ENCODE peak calls at places on chromosomes 6 and 20, in six cellular contexts. B is left cardiac atrium; K is upper lobe of left lung; T is Panc1; C is esophagus mucosa; E is stimulated activated naive CD8-positive, alpha-beta T cell treated with anti-CD3 and anti-CD28 coated beads, Interleukin-15, Interleukin-2, amounts not matched to agents 100 U/mL and 50 U/mL, for 24 hours. N is an unnamed sample.

GRCh38 chr20:10970109-10970508 is 296.3 kb upstream of the JAG1 start:
- ATAC-seq in C (peak), B (no peak), E (no peak), K (no peak), T (no peak), N (no peak)

GRCh38 chr6:15843764-15844163 is 180.9 kb upstream of the DTNBP1 start:
- ATAC-seq in T (no peak), B (no peak), C (no peak), E (no peak), K (no peak), N (no peak)

GRCh38 chr6:5475779-5476178 is 214.5 kb downstream of the FARS2 start:
- ATAC-seq in B (no peak), C (no peak), E (no peak), T (no peak), K (no peak), N (no peak)

GRCh38 chr6:135887069-135887468 is 35.6 kb downstream of the PDE7B start:
- ATAC-seq in E (no peak), B (no peak), K (no peak), T (no peak), C (no peak), N (no peak)

GRCh38 chr6:38728203-38728602 is 13.1 kb downstream of the DNAH8 start:
- ATAC-seq in T (no peak), B (no peak), C (no peak), K (no peak), E (no peak), N (no peak)

GRCh38 chr20:53291548-53291947 is 302.1 kb downstream of the ZNF217 start:
- ATAC-seq in K (no peak), C (no peak), T (no peak), B (no peak), E (no peak), N (no peak)

GRCh38 chr6:47076422-47077344 is 34.6 kb upstream of the ADGRF1 start:
- ATAC-seq in B (peak), C (no peak), T (no peak), K (peak), E (no peak), N (no peak)

GRCh38 chr6:29828471-29828797 is 809 bp downstream of the HLA-G start:
- ATAC-seq in C (no peak), K (no peak), B (peak), E (no peak), T (no peak), N (no peak)

GRCh38 chr6:136962661-136963060 is 40.6 kb downstream of the SLC35D3 start:
- ATAC-seq in E (no peak), C (no peak), B (peak), T (no peak), K (no peak), N (no peak)

GRCh38 chr6:166775180-166775922 is 148.3 kb upstream of the RPS6KA2 start:
- ATAC-seq in E (peak), C (peak), K (peak), B (peak), T (peak), N (peak)

GRCh38 chr6:96899019-96899418 is 1.3 kb upstream of the NDUFAF4 start:
- ATAC-seq in T (no peak), B (peak), K (no peak), E (no peak), C (no peak), N (no peak)

GRCh38 chr6:13513606-13514502 is 26.5 kb upstream of the GFOD1 start:
- ATAC-seq in E (no peak), T (no peak), K (no peak), C (peak), B (no peak), N (no peak)

GRCh38 chr6:34760108-34760507 is 2.8 kb downstream of the SNRPC start:
- ATAC-seq in B (no peak), T (no peak), C (no peak), E (no peak), K (no peak), N (no peak)

GRCh38 chr6:55964136-55964535 is 88.7 kb upstream of the BMP5 start:
- ATAC-seq in K (no peak), E (no peak), C (no peak), T (no peak), B (no peak), N (peak)

GRCh38 chr20:19176483-19176882 is 36.0 kb upstream of the SLC24A3 start:
- ATAC-seq in K (no peak), C (no peak), E (no peak), B (no peak), T (no peak), N (no peak)

GRCh38 chr6:3037578-3038365 is 30.5 kb upstream of the RIPK1 start:
- ATAC-seq in K (peak), B (peak), E (no peak), T (no peak), C (no peak), N (no peak)

GRCh38 chr6:159116343-159116742 is 52.9 kb upstream of the FNDC1 start:
- ATAC-seq in T (no peak), B (peak), C (peak), E (no peak), K (no peak), N (no peak)

GRCh38 chr20:14198416-14198815 is 139.0 kb downstream of the FLRT3 start:
- ATAC-seq in T (no peak), B (no peak), C (no peak), K (no peak), E (no peak), N (no peak)

GRCh38 chr20:17617868-17618672 is 48.2 kb downstream of the DSTN start:
- ATAC-seq in C (peak), T (no peak), B (no peak), K (no peak), E (no peak), N (no peak)

GRCh38 chr6:16911088-16911487 is 149.8 kb upstream of the ATXN1 start:
- ATAC-seq in E (no peak), K (no peak), T (no peak), B (no peak), C (no peak), N (no peak)

GRCh38 chr6:167495506-167496391 is 170.9 kb downstream of the TTLL2 start:
- ATAC-seq in B (no peak), E (no peak), T (no peak), C (no peak), K (no peak), N (no peak)

GRCh38 chr6:137676888-137677287 is 182.7 kb upstream of the OLIG3 start:
- ATAC-seq in E (peak), T (no peak), K (no peak), C (no peak), B (no peak), N (no peak)

GRCh38 chr6:4759997-4760396 is 16.2 kb upstream of the CDYL start:
- ATAC-seq in C (no peak), B (no peak), K (no peak), E (no peak), T (no peak), N (no peak)

GRCh38 chr20:54054516-54054915 is 15.9 kb downstream of the BCAS1 start:
- ATAC-seq in C (peak), E (no peak), T (no peak), B (no peak), K (no peak), N (no peak)

GRCh38 chr6:71383476-71383875 is 94.9 kb downstream of the OGFRL1 start:
- ATAC-seq in C (no peak), E (no peak), T (peak), B (no peak), K (peak), N (no peak)

GRCh38 chr6:153947817-153948447 is 91.1 kb upstream of the OPRM1 start:
- ATAC-seq in C (no peak), K (no peak), E (no peak), B (peak), T (peak), N (no peak)

GRCh38 chr6:43510827-43511163 is 649 bp upstream of the LRRC73 start:
- ATAC-seq in B (no peak), T (no peak), C (peak), K (no peak), E (no peak), N (no peak)

GRCh38 chr6:134257516-134257915 is 60.4 kb downstream of the SGK1 start:
- ATAC-seq in T (no peak), K (no peak), C (no peak), E (no peak), B (no peak), N (no peak)

GRCh38 chr20:10965936-10966470 is 292.2 kb upstream of the JAG1 start:
- ATAC-seq in K (no peak), C (no peak), T (no peak), E (no peak), B (peak), N (no peak)

GRCh38 chr6:4727671-4728435 is 48.4 kb upstream of the CDYL start:
- ATAC-seq in T (no peak), E (peak), K (no peak), C (no peak), B (no peak), N (no peak)

GRCh38 chr6:128511518-128511917 is 8.9 kb downstream of the PTPRK start:
- ATAC-seq in T (no peak), E (no peak), C (peak), B (no peak), K (no peak), N (no peak)

GRCh38 chr20:48901326-48901725 is 20.2 kb upstream of the ARFGEF2 start:
- ATAC-seq in B (no peak), T (no peak), C (no peak), E (no peak), K (no peak), N (no peak)

GRCh38 chr6:25014806-25015560 is 79.2 kb upstream of the RIPOR2 start:
- ATAC-seq in B (peak), E (peak), C (no peak), K (peak), T (no peak), N (peak)

GRCh38 chr20:54794110-54794509 is 318.7 kb downstream of the DOK5 start:
- ATAC-seq in E (peak), C (no peak), B (no peak), T (no peak), K (no peak), N (no peak)

GRCh38 chr20:2378893-2379292 is 1.8 kb upstream of the TGM6 start:
- ATAC-seq in K (no peak), B (no peak), T (no peak), E (no peak), C (no peak), N (no peak)

GRCh38 chr6:115932481-115932880 is 128.2 kb downstream of the FRK start:
- ATAC-seq in C (no peak), E (no peak), B (no peak), T (no peak), K (no peak), N (no peak)

GRCh38 chr20:46946796-46947195 is 52.2 kb downstream of the EYA2 start:
- ATAC-seq in K (no peak), C (no peak), T (no peak), E (no peak), B (no peak), N (no peak)